ENCODE peak calls at places on chromosomes 11 and 22, in seven cellular contexts. X, S, T, B, C, W and P are unnamed samples.

GRCh38 chr11:770642-771616 is 6.4 kb downstream of the GATD1 start:
- DNase-seq in X (no peak), S (no peak), T (no peak), B (no peak), C (no peak), W (no peak), P (no peak)

GRCh38 chr11:82229346-82229745 is 504.3 kb downstream of the FAM181B start:
- DNase-seq in X (peak), S (no peak), T (no peak), B (peak), C (peak), W (no peak), P (no peak)

GRCh38 chr11:12704049-12704448 is 29.8 kb downstream of the TEAD1 start:
- DNase-seq in X (peak), S (no peak), T (no peak), B (peak), C (no peak), W (peak), P (no peak)

GRCh38 chr11:17692931-17693330 is 26.4 kb upstream of the MYOD1 start:
- DNase-seq in X (no peak), S (no peak), T (no peak), B (no peak), C (no peak), W (no peak), P (no peak)

GRCh38 chr11:114168691-114169090 is 109.2 kb downstream of the ZBTB16 start:
- DNase-seq in X (no peak), S (no peak), T (no peak), B (no peak), C (no peak), W (no peak), P (no peak)

GRCh38 chr11:134069426-134069921 is 602 bp downstream of the JAM3 start:
- DNase-seq in X (no peak), S (no peak), T (no peak), B (peak), C (no peak), W (peak), P (peak)

GRCh38 chr22:39292561-39293074 is 26.8 kb downstream of the RPL3 start:
- DNase-seq in X (peak), S (peak), T (no peak), B (peak), C (peak), W (peak), P (peak)

GRCh38 chr11:36364551-36364950 is 68.5 kb downstream of the PRR5L start:
- DNase-seq in X (peak), S (no peak), T (no peak), B (no peak), C (no peak), W (no peak), P (no peak)

GRCh38 chr11:72829884-72830533 is 15.8 kb downstream of the ATG16L2 start:
- DNase-seq in X (no peak), S (no peak), T (no peak), B (no peak), C (no peak), W (no peak), P (no peak)

GRCh38 chr11:117473692-117474091 is 146.0 kb downstream of the CEP164 start:
- DNase-seq in X (peak), S (no peak), T (no peak), B (no peak), C (no peak), W (no peak), P (no peak)

GRCh38 chr11:95556011-95556341 is 233.6 kb downstream of the FAM76B start:
- DNase-seq in X (no peak), S (no peak), T (no peak), B (no peak), C (no peak), W (no peak), P (no peak)

GRCh38 chr11:123438191-123438627 is 8.1 kb downstream of the GRAMD1B start:
- DNase-seq in X (no peak), S (no peak), T (no peak), B (no peak), C (no peak), W (peak), P (no peak)

GRCh38 chr22:41050873-41051272 is 41.5 kb upstream of the EP300 start:
- DNase-seq in X (no peak), S (no peak), T (no peak), B (peak), C (no peak), W (no peak), P (no peak)

GRCh38 chr11:68020575-68020974 is 9.9 kb upstream of the NDUFS8 start:
- DNase-seq in X (no peak), S (no peak), T (no peak), B (peak), C (no peak), W (peak), P (no peak)

GRCh38 chr11:60944504-60945294 is 7.3 kb downstream of the SLC15A3 start:
- DNase-seq in X (no peak), S (no peak), T (no peak), B (no peak), C (no peak), W (no peak), P (no peak)

GRCh38 chr11:115470928-115471327 is 33.3 kb downstream of the CADM1 start:
- DNase-seq in X (no peak), S (no peak), T (no peak), B (no peak), C (no peak), W (no peak), P (no peak)

GRCh38 chr11:132490976-132491375 is 1041.3 kb downstream of the OPCML start:
- DNase-seq in X (peak), S (no peak), T (no peak), B (no peak), C (peak), W (peak), P (no peak)

GRCh38 chr11:15278129-15278528 is 163.4 kb downstream of the INSC start:
- DNase-seq in X (no peak), S (no peak), T (no peak), B (no peak), C (peak), W (peak), P (no peak)

GRCh38 chr22:31933816-31934482 is 10.4 kb upstream of the YWHAH start:
- DNase-seq in X (no peak), S (no peak), T (no peak), B (no peak), C (no peak), W (no peak), P (no peak)

GRCh38 chr22:28976588-28976987 is 85.0 kb downstream of the C22orf31 start:
- DNase-seq in X (peak), S (no peak), T (no peak), B (peak), C (no peak), W (peak), P (peak)

GRCh38 chr22:24303007-24303406 is 32.4 kb downstream of the SPECC1L start:
- DNase-seq in X (peak), S (no peak), T (no peak), B (no peak), C (no peak), W (no peak), P (no peak)

GRCh38 chr11:9180784-9181183 is 84.4 kb downstream of the DENND5A start:
- DNase-seq in X (no peak), S (no peak), T (no peak), B (peak), C (no peak), W (peak), P (no peak)

GRCh38 chr22:38954414-38955043 is 2.9 kb upstream of the APOBEC3A start:
- DNase-seq in X (no peak), S (no peak), T (no peak), B (no peak), C (no peak), W (no peak), P (no peak)

GRCh38 chr11:62919476-62919875 is 1.7 kb downstream of the CHRM1 start:
- DNase-seq in X (no peak), S (no peak), T (no peak), B (no peak), C (no peak), W (no peak), P (no peak)

GRCh38 chr11:60924110-60924905 is at the start of gene TMEM132A:
- DNase-seq in X (peak), S (no peak), T (no peak), B (peak), C (no peak), W (peak), P (peak)

GRCh38 chr11:134535029-134536025 is 123.3 kb upstream of the B3GAT1 start:
- DNase-seq in X (no peak), S (no peak), T (no peak), B (no peak), C (no peak), W (no peak), P (no peak)